ENCODE peak calls at places on chromosome 11, in eight cellular contexts. Q is activated B cell treated with CpG ODN at 0.5 μM for 24 hours; N is lower leg skin; I is CD4-positive, alpha-beta T cell; A is HFF-Myc; V is ascending aorta; W is brain microvascular endothelial cell; K is bronchial epithelial cell. T is an unnamed sample.

GRCh38 chr11:18853086-18853720 is 61.6 kb upstream of the PTPN5 start:
- DNase-seq in Q (no peak), N (no peak), I (no peak), A (peak; percentile 9), V (no peak), W (peak; percentile 10), K (peak; percentile 60), T (no peak)

GRCh38 chr11:84642500-84642899 is 984.6 kb downstream of the DLG2 start:
- DNase-seq in Q (no peak), N (no peak), I (no peak), A (no peak), V (no peak), W (no peak), K (no peak), T (no peak)

GRCh38 chr11:110376711-110377324 is 52.9 kb upstream of the FDX1 start:
- DNase-seq in Q (no peak), N (peak; percentile 57), I (no peak), A (peak; percentile 58), V (peak; percentile 79), W (peak; percentile 85), K (peak; percentile 85), T (peak; percentile 52)

GRCh38 chr11:128859563-128860441 is 7.3 kb downstream of the KCNJ1 start:
- DNase-seq in Q (peak; percentile 77), N (peak; percentile 31), I (peak; percentile 67), A (no peak), V (peak; percentile 79), W (peak; percentile 23), K (peak; percentile 52), T (peak; percentile 48)

GRCh38 chr11:119685073-119685746 is 43.8 kb downstream of the NECTIN1 start:
- DNase-seq in Q (no peak), N (no peak), I (no peak), A (no peak), V (no peak), W (no peak), K (no peak), T (no peak)

GRCh38 chr11:65501530-65502273 is 2.9 kb downstream of the MALAT1 start:
- DNase-seq in Q (no peak), N (no peak), I (no peak), A (peak; percentile 40), V (no peak), W (peak; percentile 44), K (no peak), T (no peak)

GRCh38 chr11:22343411-22344032 is 5.3 kb downstream of the SLC17A6 start:
- DNase-seq in Q (no peak), N (no peak), I (no peak), A (no peak), V (no peak), W (no peak), K (no peak), T (no peak)

GRCh38 chr11:57480409-57481137 is 20.2 kb downstream of the RTN4RL2 start:
- DNase-seq in Q (peak; percentile 47), N (peak; percentile 33), I (peak; percentile 52), A (no peak), V (peak; percentile 76), W (peak; percentile 29), K (peak; percentile 38), T (no peak)

GRCh38 chr11:65141896-65142494 is 7.7 kb upstream of the SYVN1 start:
- DNase-seq in Q (no peak), N (no peak), I (no peak), A (no peak), V (peak; percentile 18), W (no peak), K (no peak), T (no peak)

GRCh38 chr11:70843906-70844305 is 408.5 kb downstream of the SHANK2 start:
- DNase-seq in Q (no peak), N (no peak), I (no peak), A (no peak), V (no peak), W (no peak), K (no peak), T (no peak)

GRCh38 chr11:77085652-77086051 is 17.0 kb upstream of the OMP start:
- DNase-seq in Q (no peak), N (no peak), I (no peak), A (no peak), V (no peak), W (no peak), K (no peak), T (no peak)

GRCh38 chr11:107050126-107050525 is 31.9 kb upstream of the GUCY1A2 start:
- DNase-seq in Q (no peak), N (no peak), I (no peak), A (no peak), V (no peak), W (peak; percentile 39), K (no peak), T (no peak)

GRCh38 chr11:125188021-125188420 is 23.5 kb downstream of the PKNOX2 start:
- DNase-seq in Q (no peak), N (no peak), I (no peak), A (no peak), V (no peak), W (no peak), K (peak; percentile 83), T (no peak)

GRCh38 chr11:113376156-113376555 is 11.4 kb upstream of the ANKK1 start:
- DNase-seq in Q (no peak), N (no peak), I (no peak), A (peak; percentile 17), V (no peak), W (no peak), K (no peak), T (no peak)

GRCh38 chr11:1233351-1234053 is 10.6 kb downstream of the MUC5B start:
- DNase-seq in Q (no peak), N (no peak), I (no peak), A (no peak), V (no peak), W (no peak), K (no peak), T (no peak)
- TF ChIP-seq CTCF in Q (no peak), N (no peak), I (no peak), A (no peak), V (no peak), W (peak; percentile 32), K (no peak), T (no peak)

GRCh38 chr11:114987171-114987760 is 308.9 kb downstream of the NXPE2 start:
- DNase-seq in Q (no peak), N (no peak), I (no peak), A (no peak), V (no peak), W (no peak), K (peak; percentile 7), T (no peak)
- TF ChIP-seq CTCF in Q (no peak), N (no peak), I (no peak), A (no peak), V (no peak), W (no peak), K (no peak), T (no peak)

DNA sequence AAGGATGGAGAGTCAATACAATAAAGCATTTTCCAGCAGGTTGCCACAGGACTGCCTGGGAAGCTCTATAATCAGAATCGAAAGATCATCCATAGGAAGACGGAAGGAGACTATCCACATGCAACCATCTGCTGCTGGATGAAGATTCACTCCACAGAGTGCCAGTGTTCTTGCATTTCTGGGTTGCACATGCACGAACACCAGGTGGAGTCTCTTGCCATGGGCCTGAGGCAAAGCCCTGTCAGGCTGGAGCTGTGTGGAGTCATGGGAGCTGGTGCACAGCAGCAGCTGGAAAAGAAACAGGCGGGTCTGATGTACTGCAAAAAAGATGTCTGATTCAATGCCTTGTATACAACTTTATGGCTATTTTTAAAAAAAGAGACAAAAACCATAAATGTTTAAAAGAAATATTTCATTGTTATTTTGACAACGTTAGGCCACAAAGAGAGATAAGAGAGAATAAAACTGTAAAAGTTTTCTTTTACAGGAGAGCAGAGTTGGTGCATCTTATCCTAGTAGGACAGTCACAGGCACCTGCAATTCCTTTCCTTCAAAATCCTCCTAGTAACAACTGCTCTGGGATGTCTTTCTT is 12.9 kb upstream of the FAT3 start:
- DNase-seq in Q (no peak), N (no peak), I (no peak), A (no peak), V (peak; percentile 69), W (peak; percentile 22), K (peak; percentile 31), T (no peak)
- TF ChIP-seq CTCF in Q (no peak), N (no peak), I (no peak), A (peak; percentile 30), V (peak; percentile 44), W (peak; percentile 74), K (peak; percentile 61), T (no peak)

DNA sequence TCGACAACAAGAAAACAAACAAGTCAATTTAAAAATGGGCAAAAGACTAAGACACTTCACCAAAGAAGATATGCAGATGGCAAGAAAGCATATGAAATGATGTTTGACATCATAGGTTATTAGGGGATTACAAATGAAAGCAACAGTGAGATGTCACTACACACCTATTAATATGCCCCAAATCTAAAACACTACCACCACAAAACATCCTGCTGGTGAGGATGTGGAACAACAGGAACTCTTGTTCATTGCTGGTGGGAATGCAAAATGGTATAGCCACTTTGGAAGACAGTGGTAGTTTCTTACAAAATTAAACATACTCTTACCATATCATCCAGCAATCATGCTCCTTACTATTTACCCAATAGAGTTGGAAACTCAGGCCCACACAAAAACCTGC is 29.0 kb downstream of the PRRG4 start:
- DNase-seq in Q (no peak), N (no peak), I (no peak), A (no peak), V (no peak), W (no peak), K (no peak), T (no peak)
- TF ChIP-seq CTCF in Q (no peak), N (no peak), I (no peak), A (no peak), V (no peak), W (peak; percentile 15), K (no peak), T (no peak)

GRCh38 chr11:126310229-126310991 is 6.5 kb downstream of the DCPS start:
- DNase-seq in Q (peak; percentile 35), N (peak; percentile 73), I (peak; percentile 31), A (peak; percentile 38), V (peak; percentile 83), W (peak; percentile 66), K (peak; percentile 55), T (peak; percentile 65)

GRCh38 chr11:126304457-126305072 is 705 bp downstream of the DCPS start:
- DNase-seq in Q (no peak), N (no peak), I (no peak), A (no peak), V (no peak), W (no peak), K (no peak), T (no peak)

GRCh38 chr11:126305699-126306098 is 1.8 kb downstream of the DCPS start:
- DNase-seq in Q (no peak), N (no peak), I (no peak), A (no peak), V (no peak), W (no peak), K (no peak), T (no peak)

GRCh38 chr11:126308271-126308671 is 4.4 kb downstream of the DCPS start:
- DNase-seq in Q (no peak), N (no peak), I (no peak), A (no peak), V (no peak), W (no peak), K (no peak), T (no peak)

DNA sequence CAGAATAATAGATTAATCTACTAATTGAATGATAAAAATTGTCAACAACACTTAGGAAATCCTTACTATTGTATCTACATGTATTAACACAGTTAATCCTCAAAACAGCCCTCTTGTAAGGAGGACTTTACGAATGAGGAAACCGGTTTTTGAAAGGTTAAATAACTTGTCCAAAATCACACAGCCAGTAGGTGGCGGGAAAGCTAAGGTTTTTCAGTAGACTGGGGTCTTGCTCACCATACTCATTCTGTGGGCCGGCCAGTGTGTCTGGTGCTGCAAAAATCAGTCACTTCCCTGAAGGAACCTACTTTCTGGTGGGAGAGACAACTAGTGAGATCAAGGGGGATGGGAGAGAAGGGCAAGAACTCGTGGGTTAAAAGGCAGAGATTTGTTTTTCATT is 3.8 kb downstream of the DCPS start:
- DNase-seq in Q (no peak), N (no peak), I (no peak), A (no peak), V (no peak), W (peak; percentile 40), K (peak; percentile 43), T (no peak)
- TF ChIP-seq CTCF in Q (no peak), N (no peak), I (no peak), A (peak; percentile 51), V (no peak), W (peak; percentile 69), K (peak; percentile 37), T (no peak)